ENCODE peak calls at places on chromosomes 13 and 19, in seven cellular contexts. S is BJ; N is activated CD8-positive, alpha-beta memory T cell treated with anti-CD3 and anti-CD28 coated beads for 1 hour; K is HS-27A; Y is RCC 7860; V is hippocampal formation; C is stimulated activated CD8-positive, alpha-beta memory T cell treated with anti-CD3 and anti-CD28 coated beads, Interleukin-2, amount 100 ng/mL, for 48 hours. H is an unnamed sample.

GRCh38 chr13:21427741-21428140 is 31.4 kb downstream of the ZDHHC20 start:
- DNase-seq in S (no peak), N (no peak), K (no peak), Y (no peak), V (no peak), C (no peak), H (no peak)

GRCh38 chr19:44912854-44913253 is 1.6 kb upstream of the APOC1 start:
- DNase-seq in S (no peak), N (no peak), K (no peak), Y (no peak), V (peak; percentile 75), C (no peak), H (no peak)

GRCh38 chr19:54123682-54124081 is 8.1 kb downstream of the PRPF31 start:
- DNase-seq in S (no peak), N (no peak), K (no peak), Y (no peak), V (no peak), C (no peak), H (no peak)

GRCh38 chr19:28457620-28458019 is 755.3 kb downstream of the UQCRFS1 start:
- DNase-seq in S (no peak), N (no peak), K (no peak), Y (no peak), V (no peak), C (no peak), H (no peak)

GRCh38 chr19:11766597-11767591 is at the start of gene ZNF441:
- DNase-seq in S (peak; percentile 75), N (peak; percentile 90), K (peak; percentile 86), Y (peak; percentile 93), V (peak; percentile 96), C (peak; percentile 85), H (peak; percentile 69)

GRCh38 chr13:87274209-87274819 is 396.9 kb upstream of the SLITRK5 start:
- DNase-seq in S (no peak), N (no peak), K (no peak), Y (peak; percentile 35), V (no peak), C (no peak), H (peak; percentile 14)

GRCh38 chr19:48391100-48392005 is at the start of gene KDELR1:
- DNase-seq in S (no peak), N (peak; percentile 66), K (no peak), Y (peak; percentile 38), V (peak; percentile 73), C (peak; percentile 59), H (no peak)

GRCh38 chr19:14595558-14595957 is 12.7 kb downstream of the CLEC17A start:
- DNase-seq in S (no peak), N (no peak), K (no peak), Y (no peak), V (no peak), C (no peak), H (no peak)

GRCh38 chr13:103523853-103524252 is 457.6 kb upstream of the SLC10A2 start:
- DNase-seq in S (no peak), N (no peak), K (no peak), Y (no peak), V (no peak), C (no peak), H (no peak)

GRCh38 chr19:58045411-58046050 is 11.7 kb downstream of the ZSCAN1 start:
- DNase-seq in S (no peak), N (no peak), K (no peak), Y (no peak), V (no peak), C (no peak), H (no peak)

GRCh38 chr19:489418-490196 is 6.7 kb upstream of the MADCAM1 start:
- DNase-seq in S (no peak), N (no peak), K (no peak), Y (no peak), V (no peak), C (no peak), H (no peak)

GRCh38 chr19:4916292-4917082 is 7.2 kb downstream of the UHRF1 start:
- DNase-seq in S (no peak), N (peak; percentile 32), K (no peak), Y (no peak), V (no peak), C (no peak), H (no peak)

GRCh38 chr19:21586341-21587116 is 81.1 kb downstream of the ZNF429 start:
- DNase-seq in S (no peak), N (no peak), K (no peak), Y (no peak), V (no peak), C (no peak), H (no peak)

GRCh38 chr19:53881482-53882390 is at the start of gene PRKCG:
- DNase-seq in S (no peak), N (no peak), K (no peak), Y (no peak), V (no peak), C (no peak), H (no peak)

GRCh38 chr19:49453757-49454248 is 778 bp downstream of the ALDH16A1 start:
- DNase-seq in S (no peak), N (no peak), K (no peak), Y (no peak), V (no peak), C (no peak), H (no peak)

GRCh38 chr19:2488405-2488941 is 12.5 kb downstream of the GADD45B start:
- DNase-seq in S (no peak), N (no peak), K (no peak), Y (no peak), V (no peak), C (no peak), H (no peak)

GRCh38 chr19:41225238-41226052 is 6.4 kb downstream of the AXL start:
- DNase-seq in S (peak; percentile 98), N (no peak), K (peak; percentile 100), Y (peak; percentile 99), V (no peak), C (no peak), H (peak; percentile 97)

GRCh38 chr19:34806976-34807860 is 34.2 kb upstream of the ZNF599 start:
- DNase-seq in S (no peak), N (no peak), K (peak; percentile 31), Y (no peak), V (no peak), C (no peak), H (no peak)

GRCh38 chr13:43057653-43058317 is 34.4 kb downstream of the DNAJC15 start:
- DNase-seq in S (no peak), N (no peak), K (peak; percentile 31), Y (no peak), V (no peak), C (no peak), H (no peak)

GRCh38 chr19:799076-799881 is 2.0 kb downstream of the PTBP1 start:
- DNase-seq in S (no peak), N (no peak), K (no peak), Y (peak; percentile 30), V (no peak), C (no peak), H (no peak)

GRCh38 chr13:97004096-97004876 is 10.0 kb upstream of the OXGR1 start:
- DNase-seq in S (no peak), N (no peak), K (no peak), Y (no peak), V (no peak), C (no peak), H (no peak)

GRCh38 chr13:34300559-34300958 is 482.6 kb downstream of the RFC3 start:
- DNase-seq in S (no peak), N (no peak), K (no peak), Y (no peak), V (no peak), C (no peak), H (peak; percentile 23)

GRCh38 chr13:32804673-32805260 is 211.5 kb upstream of the KL start:
- DNase-seq in S (no peak), N (no peak), K (no peak), Y (no peak), V (no peak), C (no peak), H (no peak)

GRCh38 chr19:53147645-53148044 is 11.2 kb downstream of the ZNF347 start:
- DNase-seq in S (no peak), N (no peak), K (no peak), Y (no peak), V (no peak), C (no peak), H (no peak)

GRCh38 chr13:110479215-110479545 is 82.3 kb downstream of the RAB20 start:
- DNase-seq in S (no peak), N (no peak), K (no peak), Y (no peak), V (no peak), C (no peak), H (no peak)

GRCh38 chr19:36916991-36917390 is 859 bp downstream of the ZNF568 start:
- DNase-seq in S (peak; percentile 1), N (no peak), K (no peak), Y (no peak), V (no peak), C (no peak), H (no peak)

GRCh38 chr13:44013666-44014291 is 134.1 kb downstream of the LACC1 start:
- DNase-seq in S (peak; percentile 47), N (no peak), K (no peak), Y (peak; percentile 63), V (no peak), C (no peak), H (peak; percentile 98)

GRCh38 chr13:95556981-95557380 is 4.5 kb downstream of the CLDN10 start:
- DNase-seq in S (no peak), N (no peak), K (no peak), Y (no peak), V (no peak), C (no peak), H (no peak)

GRCh38 chr13:108086678-108087077 is 128.7 kb downstream of the LIG4 start:
- DNase-seq in S (no peak), N (no peak), K (no peak), Y (no peak), V (no peak), C (no peak), H (peak; percentile 9)

GRCh38 chr13:39105110-39105509 is 66.9 kb downstream of the NHLRC3 start:
- DNase-seq in S (no peak), N (no peak), K (no peak), Y (no peak), V (no peak), C (no peak), H (no peak)